ENCODE peak calls at places on chromosomes 4 and X, in five cellular contexts. L, G, N, Y and P are unnamed samples.

GRCh38 chr4:6504900-6505496 is 32.6 kb upstream of the PPP2R2C start:
- DNase-seq in G (no peak), Y (no peak), L (no peak), N (no peak), P (no peak)

GRCh38 chr4:162116085-162116784 is 47.6 kb downstream of the FSTL5 start:
- DNase-seq in G (no peak), N (no peak), L (no peak), Y (no peak), P (no peak)

GRCh38 chr4:120922390-120923200 is at the start of gene PRDM5:
- DNase-seq in N (no peak), L (no peak), G (no peak), Y (peak), P (peak)

GRCh38 chrX:154775611-154776349 is 13.1 kb downstream of the DKC1 start:
- DNase-seq in Y (no peak), L (peak), G (no peak), N (no peak), P (no peak)

GRCh38 chr4:34371676-34372075 is 1872.6 kb downstream of the ARAP2 start:
- DNase-seq in L (no peak), G (no peak), N (no peak), Y (no peak), P (no peak)

GRCh38 chr4:149702414-149703108 is 113.1 kb downstream of the IQCM start:
- DNase-seq in G (no peak), Y (no peak), N (no peak), L (no peak), P (no peak)

GRCh38 chrX:54386314-54386713 is 28.5 kb upstream of the WNK3 start:
- DNase-seq in G (no peak), N (no peak), Y (no peak), L (no peak), P (no peak)

GRCh38 chr4:3213101-3213416 is 35.9 kb upstream of the MSANTD1 start:
- DNase-seq in Y (no peak), N (peak), L (no peak), G (no peak), P (no peak)

GRCh38 chr4:113106076-113106475 is 56.6 kb downstream of the ANK2 start:
- DNase-seq in Y (no peak), N (peak), G (no peak), L (no peak), P (no peak)

GRCh38 chr4:55491486-55491885 is 55.2 kb downstream of the CLOCK start:
- DNase-seq in L (no peak), Y (no peak), G (no peak), N (no peak), P (no peak)

GRCh38 chr4:109432676-109433075 is 939 bp upstream of the SEC24B start:
- DNase-seq in Y (no peak), L (no peak), N (no peak), G (no peak), P (no peak)

GRCh38 chrX:39582091-39582490 is 515.7 kb downstream of the BCOR start:
- DNase-seq in G (no peak), N (no peak), L (no peak), Y (no peak), P (no peak)

GRCh38 chr4:3330682-3331081 is 37.9 kb downstream of the RGS12 start:
- DNase-seq in G (no peak), N (no peak), Y (no peak), L (no peak), P (no peak)

GRCh38 chrX:134658421-134658896 is at the start of gene PLAC1:
- DNase-seq in G (no peak), L (no peak), N (no peak), Y (no peak), P (no peak)

GRCh38 chrX:123138473-123138872 is 45.6 kb upstream of the GRIA3 start:
- DNase-seq in G (no peak), L (no peak), Y (no peak), N (no peak), P (no peak)

GRCh38 chrX:133608406-133608805 is 193.1 kb upstream of the GPC4 start:
- DNase-seq in N (no peak), L (no peak), G (no peak), Y (no peak), P (no peak)

GRCh38 chr4:123397276-123398150 is 918 bp downstream of the SPRY1 start:
- DNase-seq in Y (no peak), L (no peak), N (peak), G (no peak), P (peak)

GRCh38 chr4:55609393-55609821 is 17.4 kb upstream of the PDCL2 start:
- DNase-seq in G (no peak), N (no peak), L (no peak), Y (no peak), P (no peak)

GRCh38 chr4:7254736-7255487 is 62.6 kb downstream of the SORCS2 start:
- DNase-seq in N (no peak), Y (no peak), L (no peak), G (peak), P (no peak)

GRCh38 chr4:120723105-120723504 is 199.4 kb downstream of the PRDM5 start:
- DNase-seq in G (no peak), L (no peak), N (no peak), Y (no peak), P (no peak)

GRCh38 chrX:39551748-39552147 is 546.0 kb downstream of the BCOR start:
- DNase-seq in G (no peak), N (no peak), Y (no peak), L (no peak), P (no peak)

GRCh38 chr4:95092762-95093161 is 335.0 kb downstream of the BMPR1B start:
- DNase-seq in Y (no peak), N (no peak), L (no peak), G (no peak), P (no peak)

GRCh38 chr4:84496356-84497219 is 2.5 kb downstream of the NKX6-1 start:
- DNase-seq in L (no peak), N (no peak), Y (no peak), G (no peak), P (peak)

GRCh38 chr4:39621582-39621981 is 17.1 kb downstream of the SMIM14 start:
- DNase-seq in G (no peak), L (peak), Y (no peak), N (peak), P (no peak)

GRCh38 chr4:1348014-1348513 is 1.1 kb downstream of the UVSSA start:
- DNase-seq in L (no peak), Y (no peak), G (no peak), N (no peak), P (no peak)

GRCh38 chrX:43559643-43560042 is 96.5 kb upstream of the MAOA start:
- DNase-seq in L (peak), N (peak), Y (peak), G (no peak), P (peak)

GRCh38 chr4:143700420-143701352 is at the start of gene FREM3:
- DNase-seq in N (no peak), L (no peak), Y (peak), G (no peak), P (peak)

GRCh38 chr4:56186808-56187523 is 200.3 kb downstream of the AASDH start:
- DNase-seq in G (no peak), L (no peak), Y (no peak), N (no peak), P (no peak)

GRCh38 chr4:42656736-42656985 is 244 bp downstream of the ATP8A1 start:
- DNase-seq in N (no peak), L (no peak), G (no peak), Y (no peak), P (no peak)

GRCh38 chrX:115898382-115899001 is 272.1 kb upstream of the AGTR2 start:
- DNase-seq in G (no peak), L (peak), N (peak), Y (no peak), P (no peak)

GRCh38 chr4:25925486-25926201 is 11.6 kb downstream of the SMIM20 start:
- DNase-seq in L (peak), Y (no peak), N (peak), G (no peak), P (peak)

GRCh38 chrX:18173494-18174180 is 47.0 kb downstream of the BEND2 start:
- DNase-seq in Y (no peak), G (no peak), L (peak), N (no peak), P (no peak)

GRCh38 chr4:76527666-76528065 is 92.6 kb downstream of the SHROOM3 start:
- DNase-seq in Y (no peak), N (no peak), L (no peak), G (no peak), P (no peak)

GRCh38 chrX:13898084-13898483 is 81.2 kb upstream of the GPM6B start:
- DNase-seq in L (peak), Y (no peak), G (peak), N (no peak), P (peak)

GRCh38 chr4:47933798-47934197 is 19.4 kb upstream of the NFXL1 start:
- DNase-seq in Y (no peak), L (peak), N (peak), G (no peak), P (no peak)

GRCh38 chrX:121504148-121504547 is 456.7 kb downstream of the GLUD2 start:
- DNase-seq in L (no peak), G (no peak), N (no peak), Y (no peak), P (no peak)
- TF ChIP-seq ATF2 in L (no peak), G (no peak), N (no peak), Y (no peak), P (no peak)

DNA sequence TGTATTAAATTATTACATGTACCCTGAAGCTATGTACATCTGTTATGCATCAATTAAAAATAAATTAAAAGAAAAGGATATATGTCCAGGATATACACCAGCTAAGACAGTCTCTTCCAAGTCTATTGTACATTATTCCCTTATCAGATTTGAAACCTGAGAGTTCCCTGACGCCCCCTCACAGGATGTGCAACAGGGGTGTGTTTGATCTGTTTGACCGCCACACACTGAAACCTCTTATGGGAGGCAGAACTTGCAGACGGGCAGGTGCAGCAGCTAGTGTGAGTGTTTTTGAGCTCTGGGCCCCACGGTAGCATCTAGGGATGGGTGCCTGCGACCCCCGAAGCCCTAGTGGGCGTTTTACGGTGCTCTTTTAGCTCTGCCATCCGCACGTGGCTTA is 4.7 kb downstream of the XG start:
- DNase-seq in G (no peak), N (peak), L (no peak), Y (no peak), P (no peak)
- TF ChIP-seq ATF2 in G (no peak), N (no peak), L (no peak), Y (no peak), P (no peak)

GRCh38 chrX:11367609-11368430 is 74.6 kb downstream of the AMELX start:
- DNase-seq in Y (no peak), N (no peak), L (peak), G (no peak), P (no peak)
- TF ChIP-seq ATF2 in Y (no peak), N (no peak), L (no peak), G (no peak), P (no peak)

DNA sequence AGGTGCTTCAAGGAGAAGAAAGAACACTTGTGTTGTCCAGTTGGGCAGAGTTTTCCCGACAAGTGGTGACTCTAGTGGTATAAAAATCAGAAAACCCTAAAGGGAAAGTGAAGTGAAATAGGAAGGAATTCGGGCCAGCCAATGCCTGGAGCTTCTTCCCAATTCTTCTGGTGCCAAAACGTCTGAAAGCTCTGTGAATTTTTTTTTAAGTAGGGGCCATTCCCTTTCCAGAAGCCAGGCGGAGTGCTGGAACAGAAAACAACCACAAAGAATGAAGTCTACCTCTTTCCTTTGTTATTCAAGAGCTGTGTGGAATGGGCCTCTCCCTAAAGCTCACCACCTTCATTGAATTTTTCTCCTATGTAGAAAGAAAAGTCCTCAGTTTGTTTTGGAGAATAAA is 43.1 kb upstream of the PPARGC1A start:
- DNase-seq in G (no peak), L (no peak), Y (peak), N (no peak), P (peak)
- TF ChIP-seq ATF2 in G (no peak), L (no peak), Y (no peak), N (no peak), P (no peak)

GRCh38 chr4:145484240-145484846 is 2.7 kb downstream of the SMAD1 start:
- DNase-seq in N (no peak), Y (no peak), L (no peak), G (no peak), P (no peak)

GRCh38 chr4:145480257-145480656 is 1.4 kb upstream of the SMAD1 start:
- DNase-seq in L (no peak), Y (no peak), N (no peak), G (no peak), P (no peak)

GRCh38 chr4:145481164-145481941 is at the start of gene SMAD1:
- DNase-seq in N (peak), G (no peak), L (peak), Y (no peak), P (peak)

GRCh38 chr4:145481942-145482208 is 222 bp downstream of the SMAD1 start:
- DNase-seq in N (no peak), L (no peak), G (no peak), Y (no peak), P (no peak)

GRCh38 chr4:145482209-145483021 is 762 bp downstream of the SMAD1 start:
- DNase-seq in L (no peak), Y (no peak), N (peak), G (peak), P (peak)
- TF ChIP-seq ATF2 in L (no peak), Y (no peak), N (no peak), G (no peak), P (no peak)

GRCh38 chr4:32991663-32992062 is 2271.5 kb downstream of the PCDH7 start:
- DNase-seq in L (no peak), Y (no peak), G (no peak), N (no peak), P (no peak)

GRCh38 chr4:32994956-32995849 is 2275.0 kb downstream of the PCDH7 start:
- DNase-seq in Y (no peak), L (no peak), N (no peak), G (no peak), P (no peak)
- TF ChIP-seq ATF2 in Y (no peak), L (no peak), N (no peak), G (no peak), P (no peak)

GRCh38 chr4:151690884-151691283 is 69.9 kb downstream of the GATB start:
- DNase-seq in G (no peak), Y (no peak), N (no peak), L (no peak), P (no peak)
- TF ChIP-seq ATF2 in G (no peak), Y (no peak), N (no peak), L (no peak), P (no peak)

DNA sequence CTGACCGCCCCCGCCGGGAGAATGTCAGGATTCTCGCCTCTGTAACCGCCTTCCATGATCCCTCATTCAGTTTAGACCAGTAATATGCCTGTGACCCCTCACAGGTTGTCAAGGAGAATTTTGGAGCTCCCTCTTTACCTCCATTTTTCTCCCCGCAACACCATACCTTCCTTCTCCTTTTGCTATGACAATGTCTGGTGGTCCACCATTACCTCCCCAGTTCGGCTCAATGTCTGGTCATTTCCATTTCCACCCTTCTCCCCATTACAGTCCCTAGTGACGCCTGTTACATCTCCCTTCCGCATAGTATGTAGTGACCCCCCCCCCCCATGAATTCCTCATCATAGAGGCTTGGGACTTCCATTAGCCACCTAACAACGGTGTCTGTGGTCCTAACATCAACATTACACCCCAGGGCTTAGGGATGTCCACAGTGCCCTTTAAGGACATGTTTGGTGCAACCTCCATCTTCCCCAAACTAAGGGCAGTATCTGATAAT is 697 bp downstream of the ARAF start:
- DNase-seq in G (no peak), L (no peak), N (no peak), Y (no peak), P (no peak)
- TF ChIP-seq ATF2 in G (no peak), L (no peak), N (no peak), Y (no peak), P (no peak)

GRCh38 chr4:137510866-137511265 is 21.4 kb downstream of the PCDH18 start:
- DNase-seq in Y (no peak), L (no peak), N (no peak), G (no peak), P (no peak)
- TF ChIP-seq ATF2 in Y (no peak), L (no peak), N (no peak), G (no peak), P (no peak)

GRCh38 chr4:74501579-74501978 is 56.6 kb downstream of the AREG start:
- DNase-seq in Y (no peak), N (no peak), G (no peak), L (no peak), P (no peak)
- TF ChIP-seq ATF2 in Y (no peak), N (no peak), G (no peak), L (no peak), P (no peak)